ENCODE peak calls at places on chromosomes 13 and 19, in six cellular contexts. O is esophagus muscularis mucosa, G is MCF 10A, M is IMR-90, N is fibroblast of the aortic adventitia, H is progenitor cell of endocrine pancreas. U is an unnamed sample.

GRCh38 chr13:67140006-67140405 is 90.1 kb downstream of the PCDH9 start:
- DNase-seq in O (no peak), G (no peak), M (no peak), N (no peak), H (no peak), U (no peak)

GRCh38 chr19:41265376-41266153 is 1.4 kb downstream of the HNRNPUL1 start:
- DNase-seq in O (no peak), G (peak; percentile 22), M (peak; percentile 37), N (peak; percentile 28), H (no peak), U (no peak)

GRCh38 chr19:7456964-7457541 is 31.8 kb downstream of the PEX11G start:
- DNase-seq in O (no peak), G (no peak), M (no peak), N (no peak), H (no peak), U (no peak)

GRCh38 chr19:56085571-56086275 is 35.4 kb downstream of the ZNF787 start:
- DNase-seq in O (no peak), G (no peak), M (peak; percentile 62), N (no peak), H (no peak), U (no peak)

GRCh38 chr19:869245-870177 is 10.0 kb downstream of the CFD start:
- DNase-seq in O (peak; percentile 96), G (peak; percentile 92), M (peak; percentile 96), N (peak; percentile 98), H (no peak), U (no peak)

GRCh38 chr19:55132453-55133129 is 15.2 kb upstream of the PPP1R12C start:
- DNase-seq in O (no peak), G (no peak), M (no peak), N (no peak), H (no peak), U (no peak)

GRCh38 chr19:19782783-19783182 is 38.8 kb downstream of the ZNF506 start:
- DNase-seq in O (no peak), G (no peak), M (no peak), N (no peak), H (no peak), U (no peak)

GRCh38 chr13:97259787-97260641 is 37.9 kb downstream of the MBNL2 start:
- DNase-seq in O (no peak), G (peak; percentile 79), M (peak; percentile 84), N (peak; percentile 88), H (no peak), U (no peak)

GRCh38 chr13:66364346-66364745 is 865.8 kb downstream of the PCDH9 start:
- DNase-seq in O (no peak), G (no peak), M (peak; percentile 58), N (no peak), H (no peak), U (no peak)

GRCh38 chr13:48686810-48687209 is 33.1 kb downstream of the CYSLTR2 start:
- DNase-seq in O (no peak), G (no peak), M (no peak), N (no peak), H (no peak), U (no peak)

GRCh38 chr13:111066544-111066943 is 48.6 kb upstream of the ARHGEF7 start:
- DNase-seq in O (peak; percentile 57), G (no peak), M (no peak), N (no peak), H (no peak), U (no peak)

GRCh38 chr19:10603873-10604459 is 16.9 kb upstream of the AP1M2 start:
- DNase-seq in O (no peak), G (no peak), M (no peak), N (peak; percentile 13), H (no peak), U (no peak)

GRCh38 chr13:86020350-86021002 is 221.3 kb upstream of the SLITRK6 start:
- DNase-seq in O (no peak), G (peak; percentile 73), M (peak; percentile 41), N (peak; percentile 39), H (no peak), U (no peak)

GRCh38 chr13:57286511-57287098 is 119.6 kb downstream of the PRR20E start:
- DNase-seq in O (no peak), G (no peak), M (no peak), N (no peak), H (peak; percentile 13), U (no peak)

GRCh38 chr19:33499671-33500506 is 21.7 kb downstream of the PEPD start:
- DNase-seq in O (no peak), G (no peak), M (no peak), N (no peak), H (no peak), U (no peak)

GRCh38 chr13:98460519-98460918 is 116.4 kb downstream of the STK24 start:
- DNase-seq in O (no peak), G (no peak), M (no peak), N (no peak), H (no peak), U (no peak)

GRCh38 chr19:12629215-12629614 is 18.5 kb downstream of the ZNF791 start:
- DNase-seq in O (no peak), G (no peak), M (no peak), N (no peak), H (no peak), U (no peak)

GRCh38 chr19:33866696-33867095 is 70.0 kb downstream of the KCTD15 start:
- DNase-seq in O (peak; percentile 83), G (no peak), M (no peak), N (no peak), H (no peak), U (peak; percentile 39)

GRCh38 chr13:45242070-45242469 is 41.2 kb upstream of the KCTD4 start:
- DNase-seq in O (no peak), G (peak; percentile 71), M (peak; percentile 53), N (peak; percentile 64), H (no peak), U (no peak)

GRCh38 chr19:40741527-40742390 is 8.5 kb downstream of the ACTMAP start:
- DNase-seq in O (no peak), G (no peak), M (no peak), N (no peak), H (no peak), U (no peak)

GRCh38 chr13:59345316-59345715 is 818.4 kb downstream of the DIAPH3 start:
- DNase-seq in O (no peak), G (no peak), M (no peak), N (no peak), H (no peak), U (no peak)

GRCh38 chr13:51222510-51223283 is 499 bp downstream of the FAM124A start:
- DNase-seq in O (no peak), G (no peak), M (no peak), N (no peak), H (no peak), U (no peak)

GRCh38 chr19:18495204-18495911 is 26.5 kb downstream of the ELL start:
- DNase-seq in O (no peak), G (no peak), M (no peak), N (no peak), H (no peak), U (no peak)

GRCh38 chr13:21670883-21671792 is at the start of gene FGF9:
- DNase-seq in O (no peak), G (peak; percentile 73), M (peak; percentile 79), N (peak; percentile 65), H (peak; percentile 73), U (peak; percentile 87)

DNA sequence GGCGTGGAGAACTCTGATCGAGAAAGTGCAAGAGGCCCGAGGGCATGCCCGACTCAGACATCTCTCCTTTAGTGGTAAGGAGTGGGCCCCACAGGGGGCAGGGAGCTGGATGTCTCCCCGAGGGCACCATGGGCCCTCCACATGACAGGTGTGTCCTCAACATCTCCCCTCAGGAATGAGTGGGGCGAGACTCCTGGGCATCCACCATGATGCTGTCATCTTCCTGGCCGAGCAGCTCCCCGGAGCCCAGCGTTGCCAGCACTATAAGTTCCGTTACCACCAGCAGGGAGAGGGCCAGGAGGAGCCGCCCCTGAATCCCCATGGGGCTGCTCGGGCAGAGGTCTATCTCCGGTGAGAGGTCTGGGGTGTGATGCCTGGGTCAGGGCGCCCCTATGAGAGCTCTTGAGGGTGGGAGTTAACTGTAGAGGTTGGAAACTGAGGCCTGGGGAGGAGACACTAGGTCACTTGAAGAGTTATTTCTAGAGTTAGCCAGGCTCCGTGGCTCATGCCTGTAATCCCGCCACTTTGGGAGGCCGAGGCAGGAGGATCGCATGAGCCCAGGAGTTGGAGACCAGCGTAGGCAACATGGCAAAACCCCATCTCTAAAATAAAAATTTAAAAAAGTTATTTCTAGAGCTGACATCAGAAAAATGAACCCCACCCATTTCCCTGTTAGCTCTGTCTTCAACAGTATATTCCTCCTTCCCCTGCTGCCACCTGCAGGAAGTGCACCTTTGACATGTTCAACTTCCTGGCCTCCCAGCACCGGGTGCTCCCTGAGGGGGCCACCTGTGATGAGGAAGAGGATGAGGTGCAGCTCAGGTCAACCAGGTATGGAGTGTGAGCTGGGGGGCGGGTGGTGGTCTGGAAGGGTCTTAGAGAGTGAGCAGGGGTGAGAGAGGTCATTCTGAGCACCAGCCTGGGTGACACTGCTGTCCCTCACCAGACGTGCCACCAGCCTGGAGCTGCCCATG is 5.1 kb downstream of the IGFLR1 start:
- DNase-seq in O (no peak), G (no peak), M (no peak), N (no peak), H (no peak), U (no peak)
- TF ChIP-seq CTCF in O (no peak), G (no peak), M (no peak), N (peak; percentile 22), H (peak; percentile 21), U (peak; percentile 41)

GRCh38 chr13:87792878-87793277 is 121.7 kb downstream of the SLITRK5 start:
- DNase-seq in O (no peak), G (no peak), M (no peak), N (no peak), H (no peak), U (no peak)
- TF ChIP-seq CTCF in O (no peak), G (no peak), M (no peak), N (no peak), H (peak; percentile 33), U (no peak)

GRCh38 chr19:35596366-35596999 is 10.5 kb downstream of the PMIS2 start:
- DNase-seq in O (no peak), G (peak; percentile 16), M (no peak), N (peak; percentile 5), H (no peak), U (no peak)

GRCh38 chr19:35595928-35596327 is 10.0 kb downstream of the PMIS2 start:
- DNase-seq in O (no peak), G (no peak), M (no peak), N (no peak), H (no peak), U (no peak)

GRCh38 chr19:35587326-35587725 is 1.4 kb downstream of the PMIS2 start:
- DNase-seq in O (no peak), G (no peak), M (no peak), N (peak; percentile 2), H (no peak), U (no peak)

GRCh38 chr19:35590875-35591274 is 4.9 kb downstream of the PMIS2 start:
- DNase-seq in O (no peak), G (no peak), M (no peak), N (no peak), H (no peak), U (no peak)

DNA sequence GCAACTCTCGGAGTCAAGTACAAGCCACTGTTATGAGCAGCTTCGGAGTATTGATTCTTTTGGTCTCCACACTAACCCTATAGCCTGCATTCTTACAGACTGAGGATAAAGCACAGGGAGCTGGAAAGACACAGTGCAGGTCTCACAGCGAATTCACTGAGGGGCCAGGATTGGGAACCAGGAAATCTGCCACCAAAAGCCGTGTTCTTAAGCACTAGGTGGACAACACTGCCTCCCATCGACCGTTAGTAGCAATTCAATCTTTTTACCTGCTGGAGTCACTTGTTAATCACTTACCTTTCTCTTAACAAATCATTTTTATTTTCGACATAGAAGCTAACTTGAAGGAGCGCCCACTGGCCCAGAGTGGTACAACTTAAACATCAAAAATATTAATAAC is 6.3 kb downstream of the PMIS2 start:
- DNase-seq in O (no peak), G (peak; percentile 61), M (peak; percentile 37), N (peak; percentile 65), H (no peak), U (no peak)
- TF ChIP-seq CTCF in O (peak; percentile 31), G (peak; percentile 54), M (peak; percentile 55), N (peak; percentile 59), H (peak; percentile 62), U (peak; percentile 71)

GRCh38 chr13:26186141-26186870 is 35.8 kb downstream of the RNF6 start:
- DNase-seq in O (peak; percentile 94), G (peak; percentile 94), M (peak; percentile 89), N (peak; percentile 87), H (peak; percentile 90), U (peak; percentile 94)
- TF ChIP-seq CTCF in O (peak; percentile 28), G (peak; percentile 50), M (peak; percentile 42), N (peak; percentile 45), H (peak; percentile 77), U (peak; percentile 74)

U was measured in type B pancreatic cell.